ENCODE peak calls at places on chromosomes 11 and 22, in nine cellular contexts. One of them, this sample, is unnamed.

GRCh38 chr11:118988280-118988679 is 9.7 kb upstream of the CENATAC start:
- DNase-seq in NCI-H460: no peak
- DNase-seq in GM23248: no peak
- DNase-seq in occipital lobe: no peak
- DNase-seq in HS-5: no peak
- DNase-seq in left lobe of liver: no peak
- DNase-seq in HCT116: no peak
- DNase-seq in AG08395: no peak
- DNase-seq in AG09319: no peak
- DNase-seq in this sample: no peak

GRCh38 chr11:36703055-36703404 is 105.0 kb upstream of the RAG2 start:
- DNase-seq in HS-5: no peak
- DNase-seq in AG08395: no peak
- DNase-seq in left lobe of liver: no peak
- DNase-seq in GM23248: no peak
- DNase-seq in AG09319: no peak
- DNase-seq in occipital lobe: no peak
- DNase-seq in HCT116: no peak
- DNase-seq in NCI-H460: no peak
- DNase-seq in this sample: no peak

GRCh38 chr22:24460418-24461089 is 33.2 kb downstream of the ADORA2A start:
- DNase-seq in GM23248: no peak
- DNase-seq in HS-5: no peak
- DNase-seq in occipital lobe: no peak
- DNase-seq in AG08395: no peak
- DNase-seq in AG09319: no peak
- DNase-seq in NCI-H460: no peak
- DNase-seq in HCT116: no peak
- DNase-seq in left lobe of liver: no peak
- DNase-seq in this sample: no peak

GRCh38 chr11:10807629-10808552 is 835 bp downstream of the EIF4G2 start:
- DNase-seq in left lobe of liver: peak
- DNase-seq in HS-5: no peak
- DNase-seq in NCI-H460: no peak
- DNase-seq in HCT116: no peak
- DNase-seq in AG09319: peak
- DNase-seq in occipital lobe: peak
- DNase-seq in AG08395: peak
- DNase-seq in GM23248: peak
- DNase-seq in this sample: peak

GRCh38 chr11:68946416-68947090 is 34.2 kb downstream of the MRGPRD start:
- DNase-seq in AG09319: peak
- DNase-seq in HS-5: no peak
- DNase-seq in left lobe of liver: no peak
- DNase-seq in NCI-H460: no peak
- DNase-seq in GM23248: peak
- DNase-seq in occipital lobe: no peak
- DNase-seq in HCT116: no peak
- DNase-seq in AG08395: peak
- DNase-seq in this sample: no peak

GRCh38 chr11:2368851-2369180 is 8.3 kb upstream of the CD81 start:
- DNase-seq in occipital lobe: no peak
- DNase-seq in left lobe of liver: no peak
- DNase-seq in NCI-H460: no peak
- DNase-seq in GM23248: no peak
- DNase-seq in AG09319: no peak
- DNase-seq in AG08395: no peak
- DNase-seq in HS-5: no peak
- DNase-seq in HCT116: no peak
- DNase-seq in this sample: no peak

GRCh38 chr11:70246196-70246595 is 24.3 kb upstream of the PPFIA1 start:
- DNase-seq in AG08395: no peak
- DNase-seq in left lobe of liver: no peak
- DNase-seq in GM23248: no peak
- DNase-seq in NCI-H460: no peak
- DNase-seq in HS-5: no peak
- DNase-seq in HCT116: no peak
- DNase-seq in occipital lobe: no peak
- DNase-seq in AG09319: no peak
- DNase-seq in this sample: no peak

GRCh38 chr11:58576792-58577440 is 1.3 kb upstream of the LPXN start:
- DNase-seq in HCT116: no peak
- DNase-seq in GM23248: peak
- DNase-seq in left lobe of liver: no peak
- DNase-seq in AG08395: peak
- DNase-seq in AG09319: no peak
- DNase-seq in HS-5: peak
- DNase-seq in NCI-H460: no peak
- DNase-seq in occipital lobe: no peak
- DNase-seq in this sample: no peak

GRCh38 chr22:35866646-35867045 is 149.0 kb downstream of the APOL5 start:
- DNase-seq in HCT116: no peak
- DNase-seq in GM23248: peak
- DNase-seq in AG08395: no peak
- DNase-seq in left lobe of liver: no peak
- DNase-seq in NCI-H460: no peak
- DNase-seq in AG09319: no peak
- DNase-seq in occipital lobe: no peak
- DNase-seq in HS-5: no peak
- DNase-seq in this sample: no peak

GRCh38 chr11:116832350-116833290 is 2.9 kb downstream of the APOC3 start:
- DNase-seq in AG08395: no peak
- DNase-seq in GM23248: no peak
- DNase-seq in HCT116: no peak
- DNase-seq in left lobe of liver: peak
- DNase-seq in occipital lobe: no peak
- DNase-seq in HS-5: no peak
- DNase-seq in AG09319: no peak
- DNase-seq in NCI-H460: no peak
- DNase-seq in this sample: no peak

GRCh38 chr11:13880719-13881118 is 81.8 kb upstream of the SPON1 start:
- DNase-seq in left lobe of liver: no peak
- DNase-seq in occipital lobe: no peak
- DNase-seq in AG09319: no peak
- DNase-seq in GM23248: no peak
- DNase-seq in HS-5: no peak
- DNase-seq in NCI-H460: no peak
- DNase-seq in HCT116: no peak
- DNase-seq in AG08395: no peak
- DNase-seq in this sample: no peak

GRCh38 chr11:117187428-117187798 is 8.9 kb downstream of the SIDT2 start:
- DNase-seq in NCI-H460: no peak
- DNase-seq in HCT116: no peak
- DNase-seq in AG09319: no peak
- DNase-seq in AG08395: no peak
- DNase-seq in occipital lobe: no peak
- DNase-seq in HS-5: no peak
- DNase-seq in GM23248: no peak
- DNase-seq in left lobe of liver: no peak
- DNase-seq in this sample: no peak

GRCh38 chr11:89436071-89436470 is 55.1 kb downstream of the NOX4 start:
- DNase-seq in GM23248: peak
- DNase-seq in occipital lobe: no peak
- DNase-seq in NCI-H460: no peak
- DNase-seq in AG09319: no peak
- DNase-seq in left lobe of liver: no peak
- DNase-seq in HCT116: no peak
- DNase-seq in AG08395: no peak
- DNase-seq in HS-5: no peak
- DNase-seq in this sample: no peak

This sample was measured in psoas muscle.